ENCODE peak calls at places on chromosomes 16 and 17, in four cellular contexts. D, K, O and H are unnamed samples.

GRCh38 chr17:17782425-17783120 is 54.2 kb downstream of the SREBF1 start:
- DNase-seq in K (no peak), O (no peak), D (peak; percentile 61), H (no peak)

GRCh38 chr16:17784073-17784472 is 313.3 kb upstream of the XYLT1 start:
- DNase-seq in O (no peak), K (no peak), D (no peak), H (no peak)

GRCh38 chr17:70588003-70588402 is 418.7 kb downstream of the KCNJ2 start:
- DNase-seq in O (no peak), D (no peak), K (no peak), H (no peak)

GRCh38 chr16:68406458-68407041 is 41.8 kb downstream of the SMPD3 start:
- DNase-seq in O (no peak), K (no peak), D (no peak), H (no peak)

GRCh38 chr17:14098246-14098645 is 28.9 kb downstream of the COX10 start:
- DNase-seq in K (no peak), O (no peak), D (no peak), H (no peak)

GRCh38 chr17:78990349-78991016 is 10.8 kb upstream of the LGALS3BP start:
- DNase-seq in K (no peak), D (peak; percentile 36), O (no peak), H (no peak)

GRCh38 chr16:81593481-81593880 is 148.9 kb downstream of the CMIP start:
- DNase-seq in O (no peak), K (no peak), D (no peak), H (no peak)

GRCh38 chr16:52095466-52095865 is 451.5 kb downstream of the TOX3 start:
- DNase-seq in K (no peak), O (no peak), D (no peak), H (no peak)

GRCh38 chr17:65902831-65903549 is 288.9 kb downstream of the CEP112 start:
- DNase-seq in O (no peak), D (no peak), K (no peak), H (no peak)

GRCh38 chr17:1108810-1109605 is 70.8 kb downstream of the ABR start:
- DNase-seq in O (no peak), D (peak; percentile 84), K (no peak), H (peak; percentile 87)

GRCh38 chr16:66551362-66551761 is 1.0 kb upstream of the CKLF start:
- DNase-seq in O (no peak), D (no peak), K (no peak), H (no peak)

GRCh38 chr16:49563666-49564065 is 190.1 kb downstream of the C16orf78 start:
- DNase-seq in D (no peak), O (no peak), K (no peak), H (no peak)

GRCh38 chr17:77894126-77894956 is 64.2 kb upstream of the TNRC6C start:
- DNase-seq in O (no peak), K (no peak), D (no peak), H (no peak)

GRCh38 chr17:31067699-31068184 is 27.0 kb upstream of the NF1 start:
- DNase-seq in K (no peak), D (no peak), O (no peak), H (no peak)

GRCh38 chr17:3983945-3984484 is 19.8 kb upstream of the ATP2A3 start:
- DNase-seq in K (no peak), D (peak; percentile 53), O (peak; percentile 45), H (no peak)

GRCh38 chr16:13021996-13022395 is 120.6 kb downstream of the SHISA9 start:
- DNase-seq in K (no peak), D (no peak), O (no peak), H (no peak)

GRCh38 chr17:47945080-47945479 is 3.7 kb downstream of the PNPO start:
- DNase-seq in O (no peak), D (no peak), K (no peak), H (no peak)

DNA sequence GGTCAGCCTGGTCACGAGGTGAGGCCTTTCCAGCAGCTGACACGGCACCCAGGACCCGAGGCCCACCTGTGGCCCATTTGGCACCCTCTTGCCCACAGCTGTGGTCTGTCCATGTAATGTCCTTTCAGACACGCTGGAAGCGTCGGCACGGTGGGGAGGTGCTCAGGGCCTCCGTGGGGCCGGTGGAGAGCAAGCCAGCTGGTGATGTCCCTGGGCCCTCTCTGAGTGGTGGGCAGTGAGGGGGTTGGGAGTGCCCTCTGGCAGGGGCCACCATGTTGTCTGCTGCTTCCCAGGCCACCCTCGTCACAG is 97.3 kb upstream of the ZNF469 start:
- DNase-seq in K (no peak), O (no peak), D (no peak), H (no peak)
- H3K9me3 ChIP-seq in K (peaks cover 31% of the 10 kb centered on the region), O (peaks cover 4% of the 10 kb centered on the region), D (peaks cover 26% of the 10 kb centered on the region), H (peaks cover 10% of the 10 kb centered on the region)

DNA sequence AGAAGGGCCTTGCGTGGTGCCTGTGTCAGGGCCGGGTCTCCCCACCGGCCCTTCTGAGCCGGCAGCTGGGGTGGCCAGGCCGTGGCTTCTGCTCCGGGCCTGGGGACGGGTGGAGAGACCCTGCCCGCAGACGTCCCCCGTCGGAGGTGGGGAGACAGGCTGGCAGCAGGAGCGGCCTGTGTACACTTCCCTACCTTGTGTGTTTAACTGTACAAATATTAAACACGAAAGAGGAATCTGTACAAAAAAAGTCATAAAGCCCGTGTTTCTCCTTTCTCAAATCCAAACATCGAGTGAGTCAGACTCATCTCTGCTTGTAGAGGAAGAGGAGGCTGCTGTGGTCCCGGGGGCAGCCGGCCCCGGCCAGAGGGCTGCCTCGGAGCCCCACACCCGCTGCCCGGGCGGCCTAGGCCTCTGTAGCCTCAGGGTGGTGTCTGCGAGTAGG is 2.0 kb downstream of the CACNA1H start:
- DNase-seq in O (no peak), K (no peak), D (no peak), H (no peak)
- H3K27me3 ChIP-seq in O (no peaks in the 10 kb centered on the region), K (peaks cover 85% of the 10 kb centered on the region), D (peaks cover 46% of the 10 kb centered on the region), H (peaks cover 11% of the 10 kb centered on the region)

GRCh38 chr16:22299036-22299435 is 1.8 kb downstream of the POLR3E start:
- DNase-seq in O (no peak), K (no peak), D (no peak), H (no peak)

GRCh38 chr16:22296225-22297113 is 740 bp upstream of the POLR3E start:
- DNase-seq in D (no peak), K (no peak), O (no peak), H (no peak)

GRCh38 chr16:22297114-22297870 is at the start of gene POLR3E:
- DNase-seq in K (peak; percentile 100), O (peak; percentile 99), D (peak; percentile 99), H (peak; percentile 99)

GRCh38 chr16:22300427-22301071 is 3.3 kb downstream of the POLR3E start:
- DNase-seq in O (peak; percentile 79), D (peak; percentile 81), K (no peak), H (no peak)

GRCh38 chr16:22297871-22298733 is 893 bp downstream of the POLR3E start:
- DNase-seq in O (peak; percentile 77), K (peak; percentile 45), D (peak; percentile 68), H (no peak)
- TF ChIP-seq POLR2A in O (no peak), K (no peak), D (peak; percentile 21), H (no peak)

GRCh38 chr16:64305663-64306062 is 816.2 kb downstream of the CDH11 start:
- DNase-seq in K (no peak), D (no peak), O (no peak), H (no peak)
- H3K9me3 ChIP-seq in K (peaks cover 8% of the 10 kb centered on the region), D (peaks cover 12% of the 10 kb centered on the region), O (no peaks in the 10 kb centered on the region), H (no peaks in the 10 kb centered on the region)

GRCh38 chr17:74565116-74565515 is 2.2 kb downstream of the CD300H start:
- DNase-seq in O (no peak), D (no peak), K (no peak), H (no peak)

GRCh38 chr17:74561580-74561979 is 5.7 kb downstream of the CD300H start:
- DNase-seq in K (no peak), D (no peak), O (no peak), H (no peak)

GRCh38 chr17:74567397-74567796 is at the start of gene CD300H:
- DNase-seq in O (no peak), K (no peak), D (no peak), H (no peak)

GRCh38 chr17:74566132-74566753 is 1.1 kb downstream of the CD300H start:
- DNase-seq in D (no peak), O (no peak), K (no peak), H (no peak)

GRCh38 chr17:74563358-74563757 is 4.0 kb downstream of the CD300H start:
- DNase-seq in O (no peak), K (no peak), D (no peak), H (no peak)
- H3K27me3 ChIP-seq in O (no peaks in the 10 kb centered on the region), K (peaks cover 3% of the 10 kb centered on the region), D (no peaks in the 10 kb centered on the region), H (no peaks in the 10 kb centered on the region)

GRCh38 chr17:40647549-40648325 is at the start of gene SMARCE1:
- DNase-seq in K (peak; percentile 35), D (peak; percentile 76), O (peak; percentile 80), H (peak; percentile 89)
- TF ChIP-seq POLR2A in K (no peak), D (no peak), O (peak; percentile 57), H (peak; percentile 17)

GRCh38 chr16:3408561-3409197 is 7.7 kb downstream of the ZNF174 start:
- DNase-seq in K (no peak), O (no peak), D (no peak), H (no peak)
- H3K9me3 ChIP-seq in K (peaks cover 98% of the 10 kb centered on the region), O (peaks cover 40% of the 10 kb centered on the region), D (peaks cover 98% of the 10 kb centered on the region), H (peaks cover 69% of the 10 kb centered on the region)

GRCh38 chr16:71389330-71389729 is 30.8 kb downstream of the CALB2 start:
- DNase-seq in K (no peak), D (no peak), O (no peak), H (no peak)
- H3K27me3 ChIP-seq in K (peaks cover 18% of the 10 kb centered on the region), D (no peaks in the 10 kb centered on the region), O (no peaks in the 10 kb centered on the region), H (no peaks in the 10 kb centered on the region)